ENCODE peak calls at places on chromosome 21, in five cellular contexts. V is cardiac muscle cell; H is stimulated activated CD4-positive, alpha-beta T cell treated with anti-CD3 and anti-CD28 coated beads, Interleukin-1b, Interleukin-23, amount 100 ng/mL, for 4 hours; N is activated T-helper 1 cell treated with Interleukin-2 at 50 U/mL for 16 hours; F is ovary. A is an unnamed sample.

GRCh38 chr21:22791986-22792560 is 1793.9 kb downstream of the NCAM2 start:
- DNase-seq in H (no peak), N (no peak), F (no peak), V (peak; percentile 70), A (no peak)

GRCh38 chr21:28518620-28519019 is 474.1 kb downstream of the LTN1 start:
- DNase-seq in F (no peak), N (no peak), H (no peak), V (no peak), A (no peak)

GRCh38 chr21:7953058-7953457 is 2568.3 kb upstream of the TPTE start:
- DNase-seq in F (no peak), N (no peak), H (no peak), V (no peak), A (no peak)

GRCh38 chr21:26007911-26008579 is 162.5 kb downstream of the APP start:
- DNase-seq in F (no peak), H (no peak), V (no peak), N (no peak), A (no peak)

GRCh38 chr21:43340491-43341348 is 86.2 kb downstream of the SIK1 start:
- DNase-seq in N (no peak), F (no peak), V (no peak), H (no peak), A (no peak)

GRCh38 chr21:42622284-42622683 is 31.1 kb upstream of the PDE9A start:
- DNase-seq in N (no peak), F (no peak), V (no peak), H (no peak), A (no peak)

GRCh38 chr21:43884861-43885370 is 19.9 kb downstream of the AGPAT3 start:
- DNase-seq in F (no peak), H (no peak), N (no peak), V (no peak), A (no peak)

GRCh38 chr21:36887983-36888382 is 78.5 kb downstream of the HLCS start:
- DNase-seq in V (no peak), H (no peak), N (no peak), F (no peak), A (no peak)

GRCh38 chr21:30839304-30839703 is 9.7 kb upstream of the KRTAP7-1 start:
- DNase-seq in N (no peak), V (peak; percentile 62), F (no peak), H (no peak), A (no peak)

GRCh38 chr21:43766734-43767497 is 9.2 kb downstream of the CSTB start:
- DNase-seq in F (peak; percentile 54), N (no peak), H (no peak), V (no peak), A (no peak)

GRCh38 chr21:37564924-37565529 is 198.5 kb downstream of the DYRK1A start:
- DNase-seq in V (no peak), H (no peak), F (no peak), N (no peak), A (no peak)

GRCh38 chr21:44445413-44445812 is 9.9 kb upstream of the LRRC3 start:
- DNase-seq in N (no peak), H (no peak), V (no peak), F (no peak), A (no peak)

GRCh38 chr21:45994086-45994661 is 12.6 kb downstream of the COL6A1 start:
- DNase-seq in F (peak; percentile 24), H (no peak), V (no peak), N (no peak), A (no peak)

GRCh38 chr21:29513535-29513934 is 214.8 kb downstream of the BACH1 start:
- DNase-seq in V (no peak), F (no peak), H (no peak), N (no peak), A (no peak)

GRCh38 chr21:44911384-44912157 is 9.1 kb downstream of the ITGB2 start:
- DNase-seq in F (no peak), H (no peak), N (peak; percentile 53), V (no peak), A (peak; percentile 44)

GRCh38 chr21:16305686-16306085 is 575.9 kb downstream of the USP25 start:
- DNase-seq in F (peak; percentile 52), N (no peak), H (no peak), V (no peak), A (no peak)

GRCh38 chr21:14273736-14274538 is 58.0 kb downstream of the RBM11 start:
- DNase-seq in F (no peak), N (no peak), V (no peak), H (no peak), A (no peak)

GRCh38 chr21:25313891-25314646 is 293.2 kb downstream of the MRPL39 start:
- DNase-seq in H (no peak), N (no peak), V (peak; percentile 11), F (no peak), A (no peak)

GRCh38 chr21:27277122-27277521 is 310.2 kb upstream of the ADAMTS5 start:
- DNase-seq in N (no peak), V (no peak), H (no peak), F (no peak), A (no peak)

GRCh38 chr21:43854773-43855633 is 10.0 kb upstream of the AGPAT3 start:
- DNase-seq in F (no peak), H (no peak), N (no peak), V (peak; percentile 28), A (no peak)

GRCh38 chr21:38263493-38263892 is 6.7 kb downstream of the KCNJ15 start:
- DNase-seq in N (no peak), V (no peak), H (no peak), F (no peak), A (no peak)

GRCh38 chr21:44568667-44569556 is 4.6 kb upstream of the KRTAP10-4 start:
- DNase-seq in N (no peak), H (no peak), F (no peak), V (no peak), A (no peak)

GRCh38 chr21:26532208-26532607 is 40.9 kb downstream of the CYYR1 start:
- DNase-seq in H (no peak), F (no peak), N (no peak), V (no peak), A (no peak)

GRCh38 chr21:35840197-35840799 is 220.0 kb downstream of the SETD4 start:
- DNase-seq in F (peak; percentile 61), V (peak; percentile 73), N (no peak), H (peak; percentile 35), A (peak; percentile 42)

GRCh38 chr21:38306407-38306806 is 49.6 kb downstream of the KCNJ15 start:
- DNase-seq in N (no peak), H (no peak), V (no peak), F (no peak), A (no peak)

GRCh38 chr21:24727803-24728425 is 879.4 kb downstream of the MRPL39 start:
- DNase-seq in H (no peak), V (no peak), F (no peak), N (no peak), A (no peak)

GRCh38 chr21:39119696-39120290 is 63.5 kb downstream of the PSMG1 start:
- DNase-seq in N (no peak), F (no peak), H (no peak), V (no peak), A (no peak)

GRCh38 chr21:28742527-28742926 is 250.2 kb downstream of the LTN1 start:
- DNase-seq in V (no peak), H (no peak), F (no peak), N (no peak), A (no peak)

GRCh38 chr21:45012661-45013270 is 61.6 kb upstream of the ADARB1 start:
- DNase-seq in N (no peak), F (no peak), H (no peak), V (no peak), A (no peak)

GRCh38 chr21:45415943-45416611 is 11.1 kb downstream of the COL18A1 start:
- DNase-seq in V (no peak), N (no peak), F (peak; percentile 23), H (no peak), A (no peak)

GRCh38 chr21:32819702-32820101 is 48.1 kb upstream of the PAXBP1 start:
- DNase-seq in F (peak; percentile 73), V (no peak), N (no peak), H (no peak), A (no peak)